ENCODE peak calls at places on chromosomes 7 and 10, in five cellular contexts. One of them, this sample, is unnamed.

GRCh38 chr7:118801366-118801765 is 576.9 kb downstream of the ANKRD7 start:
- DNase-seq in endodermal cell: no peak
- DNase-seq in AG04450: no peak
- DNase-seq in Panc1: no peak
- DNase-seq in cardiac muscle cell: no peak
- DNase-seq in this sample: no peak

GRCh38 chr7:96143495-96144259 is 178.2 kb downstream of the SLC25A13 start:
- DNase-seq in endodermal cell: peak
- DNase-seq in AG04450: no peak
- DNase-seq in cardiac muscle cell: no peak
- DNase-seq in Panc1: no peak
- DNase-seq in this sample: no peak

GRCh38 chr10:95730233-95730632 is 25.7 kb upstream of the ENTPD1 start:
- DNase-seq in Panc1: no peak
- DNase-seq in cardiac muscle cell: no peak
- DNase-seq in AG04450: no peak
- DNase-seq in endodermal cell: no peak
- DNase-seq in this sample: no peak

GRCh38 chr10:112802411-112803060 is 147.5 kb upstream of the TCF7L2 start:
- DNase-seq in Panc1: no peak
- DNase-seq in cardiac muscle cell: no peak
- DNase-seq in AG04450: no peak
- DNase-seq in endodermal cell: no peak
- DNase-seq in this sample: no peak

GRCh38 chr7:149207324-149208035 is 12.1 kb downstream of the ZNF282 start:
- DNase-seq in Panc1: no peak
- DNase-seq in AG04450: no peak
- DNase-seq in cardiac muscle cell: no peak
- DNase-seq in endodermal cell: no peak
- DNase-seq in this sample: no peak

GRCh38 chr10:26502988-26503387 is 64.8 kb downstream of the APBB1IP start:
- DNase-seq in Panc1: no peak
- DNase-seq in cardiac muscle cell: no peak
- DNase-seq in endodermal cell: no peak
- DNase-seq in AG04450: no peak
- DNase-seq in this sample: no peak

GRCh38 chr7:130324270-130324669 is 20.3 kb upstream of the CPA5 start:
- DNase-seq in AG04450: no peak
- DNase-seq in Panc1: no peak
- DNase-seq in cardiac muscle cell: no peak
- DNase-seq in endodermal cell: no peak
- DNase-seq in this sample: no peak

GRCh38 chr10:10479465-10479864 is 538.2 kb upstream of the CELF2 start:
- DNase-seq in Panc1: no peak
- DNase-seq in endodermal cell: no peak
- DNase-seq in AG04450: no peak
- DNase-seq in cardiac muscle cell: no peak
- DNase-seq in this sample: no peak

GRCh38 chr10:49619613-49620012 is 5.8 kb downstream of the CHAT start:
- DNase-seq in endodermal cell: peak
- DNase-seq in cardiac muscle cell: no peak
- DNase-seq in AG04450: no peak
- DNase-seq in Panc1: no peak
- DNase-seq in this sample: no peak

GRCh38 chr7:144027070-144027469 is 21.7 kb upstream of the OR2A5 start:
- DNase-seq in AG04450: no peak
- DNase-seq in cardiac muscle cell: peak
- DNase-seq in endodermal cell: no peak
- DNase-seq in Panc1: no peak
- DNase-seq in this sample: no peak

GRCh38 chr10:16943301-16944080 is 126.3 kb upstream of the RSU1 start:
- DNase-seq in AG04450: no peak
- DNase-seq in endodermal cell: no peak
- DNase-seq in Panc1: no peak
- DNase-seq in cardiac muscle cell: no peak
- DNase-seq in this sample: no peak

GRCh38 chr7:106017657-106018056 is 54.6 kb downstream of the CDHR3 start:
- DNase-seq in endodermal cell: no peak
- DNase-seq in cardiac muscle cell: no peak
- DNase-seq in Panc1: no peak
- DNase-seq in AG04450: no peak
- DNase-seq in this sample: no peak

GRCh38 chr10:59335497-59335896 is 26.9 kb downstream of the FAM13C start:
- DNase-seq in AG04450: no peak
- DNase-seq in cardiac muscle cell: no peak
- DNase-seq in Panc1: no peak
- DNase-seq in endodermal cell: no peak
- DNase-seq in this sample: no peak

GRCh38 chr7:17099083-17099973 is 199.1 kb upstream of the AHR start:
- DNase-seq in endodermal cell: no peak
- DNase-seq in AG04450: no peak
- DNase-seq in Panc1: no peak
- DNase-seq in cardiac muscle cell: no peak
- DNase-seq in this sample: peak

GRCh38 chr10:10497245-10497644 is 520.4 kb upstream of the CELF2 start:
- DNase-seq in cardiac muscle cell: no peak
- DNase-seq in Panc1: no peak
- DNase-seq in AG04450: no peak
- DNase-seq in endodermal cell: no peak
- DNase-seq in this sample: no peak

GRCh38 chr10:70492786-70493659 is 14.5 kb downstream of the PALD1 start:
- DNase-seq in Panc1: no peak
- DNase-seq in AG04450: no peak
- DNase-seq in cardiac muscle cell: no peak
- DNase-seq in endodermal cell: no peak
- DNase-seq in this sample: no peak

GRCh38 chr7:49791089-49791741 is 17.8 kb downstream of the VWC2 start:
- DNase-seq in cardiac muscle cell: peak
- DNase-seq in Panc1: peak
- DNase-seq in AG04450: no peak
- DNase-seq in endodermal cell: peak
- DNase-seq in this sample: no peak

GRCh38 chr7:30463400-30464145 is 15.0 kb downstream of the NOD1 start:
- DNase-seq in endodermal cell: no peak
- DNase-seq in Panc1: no peak
- DNase-seq in AG04450: no peak
- DNase-seq in cardiac muscle cell: no peak
- DNase-seq in this sample: no peak

GRCh38 chr7:96004598-96004997 is 232.2 kb downstream of the DYNC1I1 start:
- DNase-seq in AG04450: no peak
- DNase-seq in endodermal cell: no peak
- DNase-seq in Panc1: no peak
- DNase-seq in cardiac muscle cell: no peak
- DNase-seq in this sample: no peak

GRCh38 chr7:17436126-17436525 is 137.7 kb downstream of the AHR start:
- DNase-seq in Panc1: no peak
- DNase-seq in endodermal cell: no peak
- DNase-seq in AG04450: no peak
- DNase-seq in cardiac muscle cell: no peak
- DNase-seq in this sample: no peak

GRCh38 chr10:33132626-33133025 is 174.6 kb upstream of the ITGB1 start:
- DNase-seq in endodermal cell: peak
- DNase-seq in AG04450: no peak
- DNase-seq in Panc1: no peak
- DNase-seq in cardiac muscle cell: no peak
- DNase-seq in this sample: no peak

GRCh38 chr10:85238676-85239075 is 910.3 kb downstream of the CCSER2 start:
- DNase-seq in endodermal cell: no peak
- DNase-seq in AG04450: no peak
- DNase-seq in Panc1: no peak
- DNase-seq in cardiac muscle cell: no peak
- DNase-seq in this sample: no peak

GRCh38 chr10:119595134-119595714 is 1.5 kb downstream of the TIAL1 start:
- DNase-seq in cardiac muscle cell: no peak
- DNase-seq in Panc1: no peak
- DNase-seq in AG04450: no peak
- DNase-seq in endodermal cell: no peak
- DNase-seq in this sample: no peak

GRCh38 chr7:120402801-120403200 is 129.8 kb downstream of the KCND2 start:
- DNase-seq in Panc1: no peak
- DNase-seq in endodermal cell: no peak
- DNase-seq in AG04450: no peak
- DNase-seq in cardiac muscle cell: no peak
- DNase-seq in this sample: no peak

GRCh38 chr7:102425639-102426267 is 7.6 kb upstream of the ORAI2 start:
- DNase-seq in cardiac muscle cell: no peak
- DNase-seq in endodermal cell: peak
- DNase-seq in AG04450: no peak
- DNase-seq in Panc1: no peak
- DNase-seq in this sample: no peak

GRCh38 chr7:105880571-105881330 is 4.4 kb upstream of the ATXN7L1 start:
- DNase-seq in AG04450: no peak
- DNase-seq in cardiac muscle cell: no peak
- DNase-seq in endodermal cell: peak
- DNase-seq in Panc1: no peak
- DNase-seq in this sample: no peak

GRCh38 chr7:30732606-30733005 is 19.3 kb upstream of the INMT start:
- DNase-seq in cardiac muscle cell: no peak
- DNase-seq in endodermal cell: no peak
- DNase-seq in AG04450: no peak
- DNase-seq in Panc1: no peak
- DNase-seq in this sample: no peak

GRCh38 chr10:11698691-11699545 is 43.3 kb upstream of the ECHDC3 start:
- DNase-seq in Panc1: no peak
- DNase-seq in endodermal cell: no peak
- DNase-seq in AG04450: no peak
- DNase-seq in cardiac muscle cell: no peak
- DNase-seq in this sample: no peak
- H3K27ac ChIP-seq in Panc1: no peak
- H3K27ac ChIP-seq in endodermal cell: no peak
- H3K27ac ChIP-seq in AG04450: no peak
- H3K27ac ChIP-seq in cardiac muscle cell: no peak
- H3K27ac ChIP-seq in this sample: no peak

GRCh38 chr10:113961261-113961938 is 82.3 kb upstream of the ADRB1 start:
- DNase-seq in AG04450: no peak
- DNase-seq in cardiac muscle cell: no peak
- DNase-seq in Panc1: no peak
- DNase-seq in endodermal cell: peak
- DNase-seq in this sample: no peak
- H3K27ac ChIP-seq in AG04450: no peak
- H3K27ac ChIP-seq in cardiac muscle cell: no peak
- H3K27ac ChIP-seq in Panc1: no peak
- H3K27ac ChIP-seq in endodermal cell: no peak
- H3K27ac ChIP-seq in this sample: peak

DNA sequence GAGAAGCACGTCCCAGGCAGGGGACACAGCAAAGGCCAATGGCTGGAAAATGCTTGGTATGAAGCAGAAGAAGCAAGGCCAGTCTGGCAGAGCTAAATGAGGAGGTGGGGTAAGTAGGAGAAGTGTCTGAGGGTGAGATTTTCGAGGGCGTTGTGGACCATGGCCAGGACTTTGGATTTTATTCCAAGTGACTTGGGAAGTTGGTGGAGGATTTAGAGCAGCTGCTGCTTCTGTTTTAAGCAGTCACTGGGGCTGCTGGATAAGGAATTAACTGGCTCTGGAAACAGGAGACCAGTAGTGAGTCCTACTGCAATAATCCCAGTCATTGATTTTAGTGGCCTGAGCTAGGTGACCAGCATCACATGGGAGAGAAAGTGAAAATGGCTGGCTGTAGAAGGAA is 67.6 kb upstream of the GSDME start:
- DNase-seq in AG04450: no peak
- DNase-seq in Panc1: no peak
- DNase-seq in cardiac muscle cell: no peak
- DNase-seq in endodermal cell: no peak
- DNase-seq in this sample: no peak
- H3K27ac ChIP-seq in AG04450: no peak
- H3K27ac ChIP-seq in Panc1: no peak
- H3K27ac ChIP-seq in cardiac muscle cell: peak
- H3K27ac ChIP-seq in endodermal cell: no peak
- H3K27ac ChIP-seq in this sample: peak

GRCh38 chr10:96784253-96784652 is 47.8 kb upstream of the LCOR start:
- DNase-seq in Panc1: no peak
- DNase-seq in AG04450: no peak
- DNase-seq in endodermal cell: no peak
- DNase-seq in cardiac muscle cell: no peak
- DNase-seq in this sample: no peak

GRCh38 chr10:96794786-96795733 is 37.0 kb upstream of the LCOR start:
- DNase-seq in Panc1: no peak
- DNase-seq in endodermal cell: peak
- DNase-seq in cardiac muscle cell: no peak
- DNase-seq in AG04450: no peak
- DNase-seq in this sample: no peak

GRCh38 chr10:96791902-96792301 is 40.2 kb upstream of the LCOR start:
- DNase-seq in endodermal cell: no peak
- DNase-seq in Panc1: no peak
- DNase-seq in AG04450: no peak
- DNase-seq in cardiac muscle cell: no peak
- DNase-seq in this sample: no peak

GRCh38 chr10:96789571-96790108 is 42.5 kb upstream of the LCOR start:
- DNase-seq in cardiac muscle cell: no peak
- DNase-seq in AG04450: no peak
- DNase-seq in Panc1: no peak
- DNase-seq in endodermal cell: no peak
- DNase-seq in this sample: no peak
- H3K27ac ChIP-seq in cardiac muscle cell: no peak
- H3K27ac ChIP-seq in AG04450: no peak
- H3K27ac ChIP-seq in Panc1: no peak
- H3K27ac ChIP-seq in endodermal cell: no peak
- H3K27ac ChIP-seq in this sample: no peak

GRCh38 chr10:110840923-110841428 is 30.8 kb upstream of the PDCD4 start:
- DNase-seq in AG04450: no peak
- DNase-seq in endodermal cell: no peak
- DNase-seq in Panc1: no peak
- DNase-seq in cardiac muscle cell: no peak
- DNase-seq in this sample: no peak
- H3K27ac ChIP-seq in AG04450: no peak
- H3K27ac ChIP-seq in endodermal cell: no peak
- H3K27ac ChIP-seq in Panc1: no peak
- H3K27ac ChIP-seq in cardiac muscle cell: no peak
- H3K27ac ChIP-seq in this sample: no peak

DNA sequence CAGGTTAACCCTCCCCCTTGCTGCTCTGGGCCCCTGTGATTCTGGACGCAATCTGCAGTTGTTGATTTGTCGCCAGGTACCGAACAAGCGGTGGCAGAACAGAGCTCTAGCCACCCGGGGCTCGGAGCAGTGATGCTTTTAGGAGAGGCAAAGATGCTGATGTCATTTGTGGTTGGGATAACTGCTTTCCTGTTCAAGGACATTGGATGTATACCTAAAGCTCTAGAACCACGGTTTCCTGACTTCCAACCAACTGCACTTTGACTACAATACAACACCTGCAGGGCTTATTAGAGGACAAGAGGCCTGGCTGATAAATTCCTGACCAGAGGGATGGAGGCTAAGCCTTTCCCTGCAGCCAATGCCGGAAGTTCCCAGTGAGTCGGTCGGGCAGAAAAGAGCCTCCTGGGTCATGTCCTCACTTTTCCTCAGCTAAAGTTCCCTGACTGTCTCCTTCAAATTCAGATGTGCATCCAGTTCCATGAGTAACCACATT is 6.5 kb upstream of the RBM20 start:
- DNase-seq in cardiac muscle cell: peak
- DNase-seq in AG04450: no peak
- DNase-seq in endodermal cell: peak
- DNase-seq in Panc1: no peak
- DNase-seq in this sample: no peak
- H3K27ac ChIP-seq in cardiac muscle cell: peak
- H3K27ac ChIP-seq in AG04450: no peak
- H3K27ac ChIP-seq in endodermal cell: peak
- H3K27ac ChIP-seq in Panc1: no peak
- H3K27ac ChIP-seq in this sample: no peak